ENCODE peak calls at places on chromosomes 16 and 17, in nine cellular contexts. One of them, this sample, is unnamed.

GRCh38 chr16:74563828-74564263 is 43.1 kb downstream of the GLG1 start:
- DNase-seq in Daoy: peak
- DNase-seq in foreskin fibroblast: peak
- DNase-seq in kidney tubule cell: peak
- DNase-seq in stimulated activated CD8-positive, alpha-beta memory T cell treated with anti-CD3 and anti-CD28 coated beads, Interleukin-4, amount 100 ng/mL, for 1 hour: no peak
- DNase-seq in COR-L47: no peak
- DNase-seq in iPS DF 6.9: no peak
- DNase-seq in NCI-H510A treated with DMSO at 0.1 percent for 48 hours: no peak
- DNase-seq in RWPE2: no peak
- DNase-seq in this sample: no peak

GRCh38 chr17:10384175-10384574 is 11.4 kb upstream of the MYH13 start:
- DNase-seq in stimulated activated CD8-positive, alpha-beta memory T cell treated with anti-CD3 and anti-CD28 coated beads, Interleukin-4, amount 100 ng/mL, for 1 hour: no peak
- DNase-seq in RWPE2: no peak
- DNase-seq in Daoy: peak
- DNase-seq in NCI-H510A treated with DMSO at 0.1 percent for 48 hours: no peak
- DNase-seq in kidney tubule cell: no peak
- DNase-seq in iPS DF 6.9: no peak
- DNase-seq in foreskin fibroblast: no peak
- DNase-seq in COR-L47: no peak
- DNase-seq in this sample: no peak

GRCh38 chr17:40538936-40539705 is 26.2 kb downstream of the CCR7 start:
- DNase-seq in foreskin fibroblast: no peak
- DNase-seq in NCI-H510A treated with DMSO at 0.1 percent for 48 hours: no peak
- DNase-seq in COR-L47: no peak
- DNase-seq in RWPE2: no peak
- DNase-seq in Daoy: no peak
- DNase-seq in stimulated activated CD8-positive, alpha-beta memory T cell treated with anti-CD3 and anti-CD28 coated beads, Interleukin-4, amount 100 ng/mL, for 1 hour: no peak
- DNase-seq in kidney tubule cell: no peak
- DNase-seq in iPS DF 6.9: no peak
- DNase-seq in this sample: no peak

GRCh38 chr17:44922136-44922535 is 6.8 kb upstream of the GFAP start:
- DNase-seq in iPS DF 6.9: no peak
- DNase-seq in NCI-H510A treated with DMSO at 0.1 percent for 48 hours: no peak
- DNase-seq in kidney tubule cell: no peak
- DNase-seq in Daoy: no peak
- DNase-seq in COR-L47: no peak
- DNase-seq in RWPE2: no peak
- DNase-seq in foreskin fibroblast: no peak
- DNase-seq in stimulated activated CD8-positive, alpha-beta memory T cell treated with anti-CD3 and anti-CD28 coated beads, Interleukin-4, amount 100 ng/mL, for 1 hour: no peak
- DNase-seq in this sample: no peak

GRCh38 chr16:80570106-80570478 is 29.3 kb downstream of the DYNLRB2 start:
- DNase-seq in Daoy: peak
- DNase-seq in foreskin fibroblast: peak
- DNase-seq in NCI-H510A treated with DMSO at 0.1 percent for 48 hours: no peak
- DNase-seq in stimulated activated CD8-positive, alpha-beta memory T cell treated with anti-CD3 and anti-CD28 coated beads, Interleukin-4, amount 100 ng/mL, for 1 hour: no peak
- DNase-seq in iPS DF 6.9: no peak
- DNase-seq in RWPE2: no peak
- DNase-seq in COR-L47: no peak
- DNase-seq in kidney tubule cell: no peak
- DNase-seq in this sample: no peak

GRCh38 chr17:74755533-74755932 is 7.1 kb downstream of the NHERF1 start:
- DNase-seq in kidney tubule cell: no peak
- DNase-seq in stimulated activated CD8-positive, alpha-beta memory T cell treated with anti-CD3 and anti-CD28 coated beads, Interleukin-4, amount 100 ng/mL, for 1 hour: no peak
- DNase-seq in NCI-H510A treated with DMSO at 0.1 percent for 48 hours: no peak
- DNase-seq in iPS DF 6.9: no peak
- DNase-seq in COR-L47: no peak
- DNase-seq in foreskin fibroblast: no peak
- DNase-seq in RWPE2: no peak
- DNase-seq in Daoy: no peak
- DNase-seq in this sample: no peak

GRCh38 chr17:50902768-50903353 is 36.7 kb upstream of the TOB1 start:
- DNase-seq in COR-L47: no peak
- DNase-seq in NCI-H510A treated with DMSO at 0.1 percent for 48 hours: no peak
- DNase-seq in iPS DF 6.9: no peak
- DNase-seq in kidney tubule cell: no peak
- DNase-seq in stimulated activated CD8-positive, alpha-beta memory T cell treated with anti-CD3 and anti-CD28 coated beads, Interleukin-4, amount 100 ng/mL, for 1 hour: no peak
- DNase-seq in Daoy: no peak
- DNase-seq in RWPE2: no peak
- DNase-seq in foreskin fibroblast: no peak
- DNase-seq in this sample: no peak

GRCh38 chr17:12395733-12396354 is 269.8 kb upstream of the MYOCD start:
- DNase-seq in kidney tubule cell: peak
- DNase-seq in Daoy: peak
- DNase-seq in iPS DF 6.9: peak
- DNase-seq in COR-L47: no peak
- DNase-seq in NCI-H510A treated with DMSO at 0.1 percent for 48 hours: no peak
- DNase-seq in stimulated activated CD8-positive, alpha-beta memory T cell treated with anti-CD3 and anti-CD28 coated beads, Interleukin-4, amount 100 ng/mL, for 1 hour: no peak
- DNase-seq in foreskin fibroblast: no peak
- DNase-seq in RWPE2: no peak
- DNase-seq in this sample: no peak

GRCh38 chr17:73895157-73895556 is 250.9 kb upstream of the SDK2 start:
- DNase-seq in COR-L47: no peak
- DNase-seq in iPS DF 6.9: no peak
- DNase-seq in NCI-H510A treated with DMSO at 0.1 percent for 48 hours: no peak
- DNase-seq in kidney tubule cell: no peak
- DNase-seq in stimulated activated CD8-positive, alpha-beta memory T cell treated with anti-CD3 and anti-CD28 coated beads, Interleukin-4, amount 100 ng/mL, for 1 hour: no peak
- DNase-seq in RWPE2: no peak
- DNase-seq in foreskin fibroblast: no peak
- DNase-seq in Daoy: no peak
- DNase-seq in this sample: no peak

GRCh38 chr16:57497121-57497520 is 10.8 kb upstream of the DOK4 start:
- DNase-seq in iPS DF 6.9: no peak
- DNase-seq in RWPE2: no peak
- DNase-seq in COR-L47: no peak
- DNase-seq in stimulated activated CD8-positive, alpha-beta memory T cell treated with anti-CD3 and anti-CD28 coated beads, Interleukin-4, amount 100 ng/mL, for 1 hour: no peak
- DNase-seq in foreskin fibroblast: no peak
- DNase-seq in NCI-H510A treated with DMSO at 0.1 percent for 48 hours: no peak
- DNase-seq in kidney tubule cell: no peak
- DNase-seq in Daoy: no peak
- DNase-seq in this sample: no peak

GRCh38 chr17:7842950-7843535 is 9.0 kb downstream of the KDM6B start:
- DNase-seq in foreskin fibroblast: peak
- DNase-seq in stimulated activated CD8-positive, alpha-beta memory T cell treated with anti-CD3 and anti-CD28 coated beads, Interleukin-4, amount 100 ng/mL, for 1 hour: no peak
- DNase-seq in iPS DF 6.9: no peak
- DNase-seq in NCI-H510A treated with DMSO at 0.1 percent for 48 hours: no peak
- DNase-seq in COR-L47: no peak
- DNase-seq in RWPE2: peak
- DNase-seq in Daoy: peak
- DNase-seq in kidney tubule cell: peak
- DNase-seq in this sample: no peak

GRCh38 chr17:38701504-38702165 is 3.4 kb upstream of the MLLT6 start:
- DNase-seq in NCI-H510A treated with DMSO at 0.1 percent for 48 hours: no peak
- DNase-seq in foreskin fibroblast: peak
- DNase-seq in Daoy: peak
- DNase-seq in stimulated activated CD8-positive, alpha-beta memory T cell treated with anti-CD3 and anti-CD28 coated beads, Interleukin-4, amount 100 ng/mL, for 1 hour: no peak
- DNase-seq in RWPE2: no peak
- DNase-seq in kidney tubule cell: peak
- DNase-seq in COR-L47: no peak
- DNase-seq in iPS DF 6.9: no peak
- DNase-seq in this sample: no peak

GRCh38 chr17:64354824-64355535 is 35.7 kb downstream of the PECAM1 start:
- DNase-seq in Daoy: no peak
- DNase-seq in RWPE2: peak
- DNase-seq in NCI-H510A treated with DMSO at 0.1 percent for 48 hours: no peak
- DNase-seq in foreskin fibroblast: peak
- DNase-seq in iPS DF 6.9: no peak
- DNase-seq in kidney tubule cell: no peak
- DNase-seq in stimulated activated CD8-positive, alpha-beta memory T cell treated with anti-CD3 and anti-CD28 coated beads, Interleukin-4, amount 100 ng/mL, for 1 hour: no peak
- DNase-seq in COR-L47: no peak
- DNase-seq in this sample: no peak

GRCh38 chr17:3418222-3418621 is 7.1 kb downstream of the OR3A3 start:
- DNase-seq in NCI-H510A treated with DMSO at 0.1 percent for 48 hours: no peak
- DNase-seq in iPS DF 6.9: no peak
- DNase-seq in kidney tubule cell: no peak
- DNase-seq in Daoy: no peak
- DNase-seq in RWPE2: no peak
- DNase-seq in foreskin fibroblast: no peak
- DNase-seq in COR-L47: no peak
- DNase-seq in stimulated activated CD8-positive, alpha-beta memory T cell treated with anti-CD3 and anti-CD28 coated beads, Interleukin-4, amount 100 ng/mL, for 1 hour: no peak
- DNase-seq in this sample: no peak

GRCh38 chr17:76697702-76698465 is 12.9 kb downstream of the MXRA7 start:
- DNase-seq in foreskin fibroblast: no peak
- DNase-seq in kidney tubule cell: peak
- DNase-seq in Daoy: peak
- DNase-seq in stimulated activated CD8-positive, alpha-beta memory T cell treated with anti-CD3 and anti-CD28 coated beads, Interleukin-4, amount 100 ng/mL, for 1 hour: no peak
- DNase-seq in NCI-H510A treated with DMSO at 0.1 percent for 48 hours: peak
- DNase-seq in COR-L47: no peak
- DNase-seq in RWPE2: no peak
- DNase-seq in iPS DF 6.9: no peak
- DNase-seq in this sample: no peak

GRCh38 chr16:21169249-21169981 is 10.9 kb downstream of the LDAF1 start:
- DNase-seq in foreskin fibroblast: peak
- DNase-seq in iPS DF 6.9: no peak
- DNase-seq in NCI-H510A treated with DMSO at 0.1 percent for 48 hours: no peak
- DNase-seq in kidney tubule cell: peak
- DNase-seq in stimulated activated CD8-positive, alpha-beta memory T cell treated with anti-CD3 and anti-CD28 coated beads, Interleukin-4, amount 100 ng/mL, for 1 hour: no peak
- DNase-seq in Daoy: no peak
- DNase-seq in RWPE2: no peak
- DNase-seq in COR-L47: no peak
- DNase-seq in this sample: no peak

GRCh38 chr17:80106751-80107150 is 5.4 kb downstream of the GAA start:
- DNase-seq in RWPE2: peak
- DNase-seq in COR-L47: no peak
- DNase-seq in stimulated activated CD8-positive, alpha-beta memory T cell treated with anti-CD3 and anti-CD28 coated beads, Interleukin-4, amount 100 ng/mL, for 1 hour: no peak
- DNase-seq in NCI-H510A treated with DMSO at 0.1 percent for 48 hours: no peak
- DNase-seq in foreskin fibroblast: no peak
- DNase-seq in kidney tubule cell: no peak
- DNase-seq in Daoy: no peak
- DNase-seq in iPS DF 6.9: no peak
- DNase-seq in this sample: no peak

GRCh38 chr17:16980813-16981731 is 9.2 kb upstream of the TNFRSF13B start:
- DNase-seq in NCI-H510A treated with DMSO at 0.1 percent for 48 hours: no peak
- DNase-seq in RWPE2: no peak
- DNase-seq in foreskin fibroblast: peak
- DNase-seq in kidney tubule cell: peak
- DNase-seq in Daoy: peak
- DNase-seq in iPS DF 6.9: no peak
- DNase-seq in stimulated activated CD8-positive, alpha-beta memory T cell treated with anti-CD3 and anti-CD28 coated beads, Interleukin-4, amount 100 ng/mL, for 1 hour: no peak
- DNase-seq in COR-L47: no peak
- DNase-seq in this sample: no peak